ENCODE peak calls at places on chromosomes 6 and 20, in six cellular contexts. D, Q, J, U, M and W are unnamed samples.

GRCh38 chr6:154980273-154981070 is 14.6 kb upstream of the TIAM2 start:
- DNase-seq in D (no peak), Q (no peak), J (no peak), U (no peak), M (no peak), W (no peak)

GRCh38 chr6:113362542-113363430 is 494.4 kb upstream of the MARCKS start:
- DNase-seq in D (no peak), Q (no peak), J (no peak), U (no peak), M (no peak), W (peak)

GRCh38 chr20:24779886-24780285 is 169.2 kb upstream of the CST7 start:
- DNase-seq in D (no peak), Q (peak), J (no peak), U (no peak), M (peak), W (no peak)

GRCh38 chr20:44896583-44896982 is 11.1 kb downstream of the YWHAB start:
- DNase-seq in D (no peak), Q (no peak), J (no peak), U (no peak), M (no peak), W (peak)

GRCh38 chr6:16823700-16824352 is 62.6 kb upstream of the ATXN1 start:
- DNase-seq in D (no peak), Q (no peak), J (no peak), U (no peak), M (no peak), W (no peak)

GRCh38 chr6:70510600-70510999 is 56.1 kb upstream of the SDHAF4 start:
- DNase-seq in D (no peak), Q (no peak), J (no peak), U (no peak), M (no peak), W (no peak)

GRCh38 chr6:157164972-157165371 is 158.3 kb downstream of the TMEM242 start:
- DNase-seq in D (no peak), Q (no peak), J (no peak), U (no peak), M (no peak), W (no peak)

GRCh38 chr6:53938810-53939209 is 144.0 kb downstream of the LRRC1 start:
- DNase-seq in D (no peak), Q (no peak), J (no peak), U (peak), M (no peak), W (peak)

GRCh38 chr6:38522322-38522721 is 117.4 kb downstream of the BTBD9 start:
- DNase-seq in D (no peak), Q (no peak), J (no peak), U (peak), M (no peak), W (peak)

GRCh38 chr6:20686142-20686541 is 151.9 kb downstream of the CDKAL1 start:
- DNase-seq in D (no peak), Q (no peak), J (no peak), U (no peak), M (no peak), W (no peak)

GRCh38 chr6:111871725-111872520 is 1.3 kb downstream of the FYN start:
- DNase-seq in D (peak), Q (no peak), J (peak), U (peak), M (no peak), W (peak)

GRCh38 chr6:71412559-71412958 is 123.9 kb downstream of the OGFRL1 start:
- DNase-seq in D (no peak), Q (no peak), J (no peak), U (no peak), M (peak), W (no peak)

GRCh38 chr6:28357036-28357435 is 7.3 kb downstream of the ZKSCAN3 start:
- DNase-seq in D (no peak), Q (no peak), J (no peak), U (peak), M (no peak), W (no peak)

GRCh38 chr6:158309814-158310213 is 2.5 kb upstream of the TULP4 start:
- DNase-seq in D (no peak), Q (no peak), J (no peak), U (no peak), M (no peak), W (no peak)
- TF ChIP-seq CTCF in D (no peak), Q (no peak), J (no peak), U (no peak), M (no peak), W (no peak)

DNA sequence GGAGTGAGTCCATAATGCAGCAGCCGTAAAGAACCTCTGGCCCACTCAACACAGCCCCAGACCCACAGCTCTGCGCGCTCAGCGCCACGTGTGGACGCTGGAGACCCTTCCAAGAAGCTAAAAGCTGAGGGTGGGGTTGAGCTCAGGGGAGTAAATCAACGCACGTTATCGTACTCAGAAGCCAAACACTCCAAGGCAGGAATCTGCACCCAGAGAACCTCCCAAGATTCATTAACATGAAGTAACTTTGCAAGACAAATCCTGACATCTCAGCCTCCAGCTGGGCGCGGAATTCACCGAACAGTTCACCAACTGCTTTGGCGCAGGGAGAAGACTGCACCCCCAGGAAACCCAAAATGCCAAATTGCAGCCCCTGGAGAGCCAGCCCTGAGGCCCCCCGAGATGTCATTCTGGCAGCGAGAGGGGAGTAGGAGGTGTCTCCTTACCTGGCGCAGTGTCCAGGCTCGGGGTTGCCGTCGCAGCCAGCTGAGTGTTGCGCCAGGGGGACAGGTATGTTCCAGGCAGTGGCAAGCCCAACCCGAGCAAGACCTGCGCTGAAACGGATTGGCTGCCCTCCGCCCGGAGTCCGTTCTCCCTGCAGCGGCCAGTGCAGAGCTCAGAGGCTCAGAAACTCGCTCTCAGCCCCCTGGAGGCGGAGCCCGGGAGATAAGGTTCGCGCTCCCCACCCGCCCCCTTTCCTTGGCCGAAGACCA is at the start of gene COL21A1:
- DNase-seq in D (peak), Q (peak), J (peak), U (peak), M (peak), W (no peak)
- TF ChIP-seq CTCF in D (no peak), Q (peak), J (peak), U (peak), M (no peak), W (peak)

GRCh38 chr6:134171517-134171916 is 119.1 kb upstream of the SLC2A12 start:
- DNase-seq in D (peak), Q (no peak), J (no peak), U (peak), M (no peak), W (peak)

GRCh38 chr6:134168580-134169223 is 116.3 kb upstream of the SLC2A12 start:
- DNase-seq in D (no peak), Q (no peak), J (no peak), U (peak), M (no peak), W (peak)

GRCh38 chr6:134169881-134170486 is 117.6 kb upstream of the SLC2A12 start:
- DNase-seq in D (peak), Q (no peak), J (peak), U (peak), M (peak), W (peak)

GRCh38 chr6:134172020-134172766 is 119.8 kb upstream of the SLC2A12 start:
- DNase-seq in D (no peak), Q (no peak), J (no peak), U (peak), M (no peak), W (peak)

GRCh38 chr6:134170844-134171243 is 118.4 kb upstream of the SLC2A12 start:
- DNase-seq in D (peak), Q (no peak), J (no peak), U (peak), M (peak), W (peak)
- TF ChIP-seq CTCF in D (no peak), Q (no peak), J (no peak), U (no peak), M (no peak), W (no peak)

GRCh38 chr6:26224940-26225847 is 138.0 kb downstream of the HFE start:
- DNase-seq in D (peak), Q (no peak), J (no peak), U (peak), M (peak), W (peak)
- TF ChIP-seq CTCF in D (no peak), Q (no peak), J (no peak), U (no peak), M (no peak), W (peak)

DNA sequence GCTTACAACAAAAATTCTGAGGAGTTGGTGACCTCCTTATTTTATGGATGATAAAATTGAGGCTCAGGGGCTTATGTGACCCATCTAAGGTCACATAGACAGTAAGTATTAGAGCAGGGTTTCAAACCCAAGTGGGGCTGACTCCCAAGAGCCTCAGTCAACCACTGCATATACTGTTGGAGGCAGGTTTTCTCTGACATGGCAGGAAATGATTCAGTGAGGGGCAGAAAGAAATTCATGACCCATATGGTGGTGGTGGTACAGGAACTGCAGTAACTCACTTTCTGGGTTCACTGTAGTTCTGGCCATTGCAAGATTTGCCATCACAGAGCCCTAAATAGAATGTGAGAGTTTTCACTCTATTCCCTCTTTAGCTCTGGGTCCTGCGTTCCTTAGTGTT is 132.0 kb upstream of the ENPP5 start:
- DNase-seq in D (no peak), Q (no peak), J (no peak), U (no peak), M (no peak), W (no peak)
- TF ChIP-seq CTCF in D (no peak), Q (no peak), J (no peak), U (no peak), M (no peak), W (no peak)

GRCh38 chr20:2633381-2633780 is 19.1 kb upstream of the NOP56 start:
- DNase-seq in D (no peak), Q (no peak), J (no peak), U (no peak), M (no peak), W (no peak)

GRCh38 chr20:2626853-2627541 is 25.4 kb upstream of the NOP56 start:
- DNase-seq in D (no peak), Q (no peak), J (no peak), U (peak), M (no peak), W (peak)

DNA sequence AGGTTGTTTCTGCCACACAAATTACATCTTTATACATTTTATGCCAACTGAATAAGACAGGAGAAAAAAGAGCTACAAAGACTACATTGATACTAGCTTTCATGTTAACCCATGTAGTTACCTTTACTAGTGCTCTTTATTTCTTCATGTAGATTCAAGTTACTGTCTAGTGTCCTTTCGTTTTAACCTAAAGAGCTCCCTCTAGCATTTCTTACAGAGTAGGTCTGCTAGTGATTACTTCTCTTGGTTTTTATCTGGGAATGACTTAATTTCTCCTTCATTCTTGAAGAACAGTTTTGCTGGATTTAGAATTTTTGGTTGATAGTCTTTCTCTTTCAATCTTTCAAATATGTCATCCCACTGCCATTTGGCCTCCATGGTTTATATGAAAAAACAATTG is 21.2 kb upstream of the NOP56 start:
- DNase-seq in D (no peak), Q (no peak), J (no peak), U (peak), M (no peak), W (no peak)
- TF ChIP-seq CTCF in D (no peak), Q (no peak), J (no peak), U (no peak), M (no peak), W (no peak)